ENCODE peak calls at places on chromosome 17, in ten cellular contexts. P, Y, R, K, T, S, E, V, C and Q are unnamed samples.

GRCh38 chr17:57401556-57402488 is 145.5 kb downstream of the MSI2 start:
- DNase-seq in K (no peak), T (peak; percentile 49), R (no peak), V (no peak), P (no peak), E (no peak), Y (no peak), C (no peak), S (no peak), Q (no peak)

GRCh38 chr17:81817758-81818147 is 13.8 kb downstream of the GCGR start:
- DNase-seq in E (no peak), K (no peak), V (no peak), S (no peak), R (no peak), P (no peak), T (no peak), C (no peak), Y (no peak), Q (no peak)

GRCh38 chr17:80031691-80032480 is 3.8 kb downstream of the TBC1D16 start:
- DNase-seq in E (no peak), T (no peak), Y (no peak), S (peak; percentile 32), R (no peak), K (no peak), P (no peak), C (no peak), V (no peak), Q (no peak)

GRCh38 chr17:74442670-74443515 is 11.0 kb downstream of the GPRC5C start:
- DNase-seq in C (peak; percentile 93), Y (peak; percentile 95), P (peak; percentile 93), V (peak; percentile 89), R (peak; percentile 63), E (no peak), K (peak; percentile 82), S (peak; percentile 95), T (peak; percentile 90), Q (peak; percentile 75)

GRCh38 chr17:15171433-15172047 is 93.6 kb downstream of the PMP22 start:
- DNase-seq in Y (peak; percentile 57), T (peak; percentile 50), S (peak; percentile 85), K (no peak), R (peak; percentile 74), P (no peak), C (peak; percentile 85), E (peak; percentile 75), V (peak; percentile 21), Q (peak; percentile 78)

GRCh38 chr17:33023790-33024189 is 32.1 kb downstream of the SPACA3 start:
- DNase-seq in Y (no peak), E (no peak), K (no peak), C (no peak), V (no peak), P (no peak), T (no peak), S (no peak), R (no peak), Q (no peak)

GRCh38 chr17:80805032-80805751 is 186.4 kb upstream of the CHMP6 start:
- DNase-seq in C (no peak), E (peak; percentile 74), K (no peak), T (no peak), P (no peak), V (no peak), R (no peak), S (no peak), Y (no peak), Q (no peak)

GRCh38 chr17:19492140-19492539 is 41.5 kb upstream of the SLC47A1 start:
- DNase-seq in C (no peak), T (no peak), E (no peak), S (no peak), R (no peak), V (no peak), Y (no peak), P (no peak), K (no peak), Q (no peak)

GRCh38 chr17:17109231-17109630 is 67.0 kb downstream of the MPRIP start:
- DNase-seq in K (no peak), P (peak; percentile 45), R (no peak), E (no peak), V (no peak), S (no peak), Y (peak; percentile 47), T (no peak), C (no peak), Q (no peak)

GRCh38 chr17:31528291-31528874 is 136.9 kb downstream of the RAB11FIP4 start:
- DNase-seq in T (no peak), K (no peak), C (no peak), Y (no peak), E (no peak), V (no peak), P (no peak), S (peak; percentile 43), R (no peak), Q (no peak)

GRCh38 chr17:71188811-71189492 is 931.9 kb upstream of the SOX9 start:
- DNase-seq in S (no peak), Y (no peak), E (peak; percentile 95), R (peak; percentile 72), V (no peak), T (no peak), K (no peak), P (no peak), C (no peak), Q (peak; percentile 91)

GRCh38 chr17:57925361-57925990 is 29.7 kb downstream of the CUEDC1 start:
- DNase-seq in R (no peak), Y (no peak), K (no peak), P (no peak), E (no peak), S (no peak), V (no peak), C (no peak), T (no peak), Q (no peak)

GRCh38 chr17:36182176-36183000 is 6.0 kb upstream of the TBC1D3B start:
- DNase-seq in K (peak; percentile 11), R (peak; percentile 9), E (no peak), S (peak; percentile 77), V (no peak), Y (no peak), P (peak; percentile 76), T (no peak), C (peak; percentile 64), Q (peak; percentile 18)
- H3K4me3 ChIP-seq in K (peak overlapping the region; percentile 56), R (peak overlapping the region; percentile 54), E (peak overlapping the region; percentile 27), S (peak overlapping the region; percentile 88), V (peak overlapping the region; percentile 54), Y (peak overlapping the region; percentile 74), P (peak overlapping the region; percentile 29), T (peak overlapping the region; percentile 47), C (peak overlapping the region; percentile 76), Q (peak overlapping the region; percentile 59)

GRCh38 chr17:55825213-55825612 is 74.4 kb downstream of the PCTP start:
- DNase-seq in S (no peak), E (no peak), P (no peak), K (no peak), C (no peak), R (no peak), T (peak; percentile 7), V (no peak), Y (no peak), Q (no peak)
- TF ChIP-seq CTCF in S (no peak), E (peak; percentile 17), P (no peak), K (peak; percentile 9), C (peak; percentile 38), R (peak; percentile 12), T (peak; percentile 17), V (no peak), Y (no peak), Q (no peak)

GRCh38 chr17:45256114-45256966 is 5.6 kb downstream of the SPATA32 start:
- DNase-seq in P (no peak), S (no peak), R (no peak), Y (no peak), V (no peak), E (no peak), C (no peak), T (no peak), K (no peak), Q (no peak)

GRCh38 chr17:45251931-45252330 is 10.0 kb downstream of the SPATA32 start:
- DNase-seq in T (no peak), S (no peak), R (no peak), Y (no peak), C (no peak), E (no peak), K (no peak), P (no peak), V (no peak), Q (no peak)

GRCh38 chr17:45253879-45254278 is 8.0 kb downstream of the SPATA32 start:
- DNase-seq in S (no peak), K (no peak), R (no peak), C (no peak), Y (no peak), P (no peak), V (no peak), T (no peak), E (no peak), Q (no peak)

GRCh38 chr17:45257115-45257514 is 4.8 kb downstream of the SPATA32 start:
- DNase-seq in S (no peak), K (no peak), P (no peak), T (no peak), C (no peak), V (no peak), Y (no peak), E (no peak), R (no peak), Q (no peak)

DNA sequence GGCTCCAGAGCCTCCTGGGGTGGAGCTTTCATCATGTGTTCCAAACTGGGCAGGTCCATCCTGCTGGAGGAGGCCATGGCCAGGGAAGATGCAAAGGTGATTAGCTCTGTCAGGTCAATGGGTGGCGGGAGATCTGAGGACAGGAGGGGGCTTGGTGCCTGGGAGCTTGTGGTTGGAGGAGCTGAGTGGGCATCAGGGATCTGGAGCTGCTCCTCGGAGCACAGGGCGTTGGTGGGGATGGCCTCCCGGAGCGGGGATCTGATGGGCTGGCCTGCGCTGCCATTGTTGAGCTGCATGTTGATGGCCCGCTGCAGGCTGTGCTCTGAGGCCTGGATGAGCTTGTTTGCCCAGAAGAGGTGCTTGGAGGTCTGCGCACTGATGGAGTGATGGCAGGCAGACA is 6.5 kb downstream of the SPATA32 start:
- DNase-seq in V (no peak), T (no peak), C (no peak), R (no peak), E (no peak), K (no peak), P (no peak), S (no peak), Y (no peak), Q (no peak)
- H3K4me3 ChIP-seq in V (no peak overlapping the region), T (no peak overlapping the region), C (no peak overlapping the region), R (no peak overlapping the region), E (no peak overlapping the region), K (no peak overlapping the region), P (no peak overlapping the region), S (no peak overlapping the region), Y (no peak overlapping the region), Q (no peak overlapping the region)

DNA sequence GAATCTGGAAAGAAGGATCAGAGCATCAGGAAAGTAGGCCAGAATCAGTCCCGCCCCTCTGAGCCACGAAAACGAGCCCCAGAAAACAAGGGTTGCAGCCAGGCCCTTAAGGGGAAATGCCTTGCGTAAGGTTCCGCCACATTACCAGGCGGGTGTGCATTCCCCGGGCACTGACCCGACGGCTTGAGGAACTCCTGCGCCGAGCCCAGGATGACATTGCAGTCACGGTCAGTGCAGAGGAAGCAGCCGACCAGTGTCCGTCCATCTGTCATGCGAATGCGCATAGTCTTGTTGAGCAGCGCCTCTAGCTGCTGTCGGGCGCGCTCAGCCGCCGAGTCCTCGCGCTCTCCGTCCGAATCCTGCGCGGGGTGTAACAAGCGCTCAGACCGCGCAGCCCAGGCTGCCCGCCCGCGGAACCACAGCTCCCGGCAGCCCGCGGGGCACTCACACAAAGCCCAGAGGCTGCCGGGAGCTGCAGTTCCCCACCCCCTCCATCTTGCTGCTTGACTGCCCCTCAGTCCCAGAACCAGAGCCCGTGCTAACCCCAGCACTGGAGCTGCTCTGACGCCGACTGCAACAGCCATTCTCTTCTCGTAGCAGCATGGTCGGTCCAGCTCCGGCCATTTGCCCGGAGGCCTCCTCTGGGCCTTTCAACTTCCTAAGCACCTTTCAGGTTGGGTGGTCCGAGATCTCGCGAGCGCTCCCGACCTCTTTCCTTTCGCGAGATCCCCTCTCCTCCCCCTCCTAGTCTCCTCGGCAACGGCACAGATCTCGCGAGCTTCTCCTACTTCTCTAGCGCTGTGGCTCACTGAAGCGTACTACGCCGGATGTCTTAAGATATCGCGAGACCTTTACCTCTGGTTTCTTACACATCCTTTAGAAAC is at the start of gene NAA38:
- DNase-seq in E (peak; percentile 100), C (peak; percentile 99), R (peak; percentile 100), V (peak; percentile 97), Y (peak; percentile 96), K (peak; percentile 99), P (peak; percentile 98), T (peak; percentile 89), S (peak; percentile 89), Q (peak; percentile 100)
- TF ChIP-seq CTCF in E (peak; percentile 51), C (peak; percentile 47), R (peak; percentile 37), V (no peak), Y (peak; percentile 45), K (peak; percentile 76), P (peak; percentile 28), T (no peak), S (no peak), Q (peak; percentile 33)